ENCODE peak calls at places on chromosomes 11 and 22, in six cellular contexts. M, L, Q, P, X and J are unnamed samples.
A peak's percentile ranks its signal among the peaks of the same experiment; 100 is the strongest.

GRCh38 chr22:35400335-35400680 is 368 bp downstream of the MCM5 start:
- DNase-seq in M (no peak), L (no peak), Q (no peak), P (peak; percentile 64), X (peak; percentile 68), J (peak; percentile 12)

GRCh38 chr11:93005239-93005638 is 35.8 kb downstream of the MTNR1B start:
- DNase-seq in M (peak; percentile 48), L (no peak), Q (no peak), P (no peak), X (no peak), J (no peak)

GRCh38 chr22:45164217-45165123 is 745 bp downstream of the NUP50 start:
- DNase-seq in M (no peak), L (no peak), Q (peak; percentile 79), P (peak; percentile 68), X (peak; percentile 65), J (peak; percentile 63)

GRCh38 chr11:69917529-69917928 is 98.3 kb upstream of the FGF3 start:
- DNase-seq in M (no peak), L (no peak), Q (no peak), P (no peak), X (no peak), J (no peak)

GRCh38 chr22:40819741-40820140 is 595 bp upstream of the SLC25A17 start:
- DNase-seq in M (peak; percentile 23), L (no peak), Q (peak; percentile 8), P (peak; percentile 21), X (peak; percentile 59), J (no peak)

GRCh38 chr22:29476116-29476515 is 3.9 kb upstream of the NEFH start:
- DNase-seq in M (no peak), L (no peak), Q (no peak), P (peak; percentile 59), X (no peak), J (no peak)

GRCh38 chr11:35723493-35724284 is 61.1 kb downstream of the TRIM44 start:
- DNase-seq in M (peak; percentile 52), L (no peak), Q (no peak), P (no peak), X (no peak), J (no peak)

GRCh38 chr22:17366830-17367229 is 2.4 kb upstream of the CECR2 start:
- DNase-seq in M (no peak), L (no peak), Q (peak; percentile 37), P (peak; percentile 84), X (peak; percentile 74), J (peak; percentile 74)

GRCh38 chr22:27984001-27984695 is 65.1 kb upstream of the PITPNB start:
- DNase-seq in M (no peak), L (no peak), Q (no peak), P (no peak), X (no peak), J (no peak)

GRCh38 chr11:93330446-93330984 is at the start of gene DEUP1:
- DNase-seq in M (peak; percentile 22), L (no peak), Q (peak; percentile 80), P (peak; percentile 83), X (no peak), J (peak; percentile 75)

GRCh38 chr11:1395773-1396374 is 6.1 kb downstream of the BRSK2 start:
- DNase-seq in M (no peak), L (no peak), Q (no peak), P (no peak), X (no peak), J (no peak)

GRCh38 chr22:25478573-25478972 is 85.9 kb upstream of the GRK3 start:
- DNase-seq in M (no peak), L (no peak), Q (no peak), P (no peak), X (no peak), J (no peak)

GRCh38 chr22:20810645-20811044 is 36.7 kb downstream of the SERPIND1 start:
- DNase-seq in M (no peak), L (no peak), Q (no peak), P (no peak), X (no peak), J (no peak)

GRCh38 chr22:17097701-17098100 is 12.9 kb downstream of the IL17RA start:
- DNase-seq in M (no peak), L (no peak), Q (no peak), P (no peak), X (no peak), J (no peak)

GRCh38 chr22:19877626-19878339 is 23.1 kb upstream of the GNB1L start:
- DNase-seq in M (no peak), L (no peak), Q (no peak), P (peak; percentile 45), X (no peak), J (no peak)

GRCh38 chr11:15850992-15851615 is 505.2 kb downstream of the SOX6 start:
- DNase-seq in M (no peak), L (no peak), Q (no peak), P (no peak), X (no peak), J (no peak)

GRCh38 chr11:19674831-19675230 is 37.8 kb upstream of the NAV2 start:
- DNase-seq in M (no peak), L (no peak), Q (no peak), P (no peak), X (no peak), J (no peak)

GRCh38 chr22:31488988-31489617 is 539 bp downstream of the EIF4ENIF1 start:
- DNase-seq in M (peak; percentile 4), L (no peak), Q (peak; percentile 84), P (peak; percentile 72), X (peak; percentile 57), J (no peak)

GRCh38 chr22:31944700-31945477 is 554 bp downstream of the YWHAH start:
- DNase-seq in M (peak; percentile 17), L (no peak), Q (peak; percentile 82), P (no peak), X (no peak), J (peak; percentile 65)

GRCh38 chr11:107592256-107592655 is 1.3 kb downstream of the ELMOD1 start:
- DNase-seq in M (no peak), L (no peak), Q (no peak), P (no peak), X (peak; percentile 54), J (no peak)

GRCh38 chr11:107591098-107591445 is at the start of gene ELMOD1:
- DNase-seq in M (peak; percentile 45), L (peak; percentile 7), Q (peak; percentile 90), P (peak; percentile 85), X (peak; percentile 71), J (peak; percentile 60)

GRCh38 chr11:107591446-107592236 is 694 bp downstream of the ELMOD1 start:
- DNase-seq in M (peak; percentile 29), L (no peak), Q (peak; percentile 68), P (peak; percentile 68), X (no peak), J (no peak)

GRCh38 chr11:107592813-107593212 is 1.9 kb downstream of the ELMOD1 start:
- DNase-seq in M (no peak), L (no peak), Q (no peak), P (peak; percentile 48), X (peak; percentile 48), J (no peak)

DNA sequence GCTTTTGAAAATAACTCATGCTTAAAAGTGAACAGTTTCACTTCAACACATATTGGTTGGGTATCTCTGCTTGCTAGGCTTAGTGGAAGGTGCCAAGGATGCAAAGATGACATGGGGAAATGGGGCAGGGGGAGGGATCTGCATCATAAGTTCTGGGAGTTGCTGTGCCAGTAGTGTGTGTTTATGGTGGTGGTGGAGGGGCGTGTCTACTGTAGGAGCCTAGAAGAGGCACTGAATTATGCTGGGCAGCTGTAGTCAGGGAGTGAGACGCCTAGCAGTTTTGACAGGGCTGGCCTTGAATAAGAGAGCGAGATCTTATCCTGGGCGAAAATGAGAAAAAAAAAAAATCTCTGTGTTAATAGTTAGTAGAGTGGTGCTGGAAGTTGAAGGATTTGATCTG is 3.0 kb downstream of the ELMOD1 start:
- DNase-seq in M (no peak), L (no peak), Q (no peak), P (peak; percentile 35), X (peak; percentile 47), J (no peak)
- H2AFZ ChIP-seq in M (no peak overlapping the region), L (no peak overlapping the region), Q (no peak overlapping the region), P (no peak overlapping the region), X (no peak overlapping the region), J (no peak overlapping the region)

DNA sequence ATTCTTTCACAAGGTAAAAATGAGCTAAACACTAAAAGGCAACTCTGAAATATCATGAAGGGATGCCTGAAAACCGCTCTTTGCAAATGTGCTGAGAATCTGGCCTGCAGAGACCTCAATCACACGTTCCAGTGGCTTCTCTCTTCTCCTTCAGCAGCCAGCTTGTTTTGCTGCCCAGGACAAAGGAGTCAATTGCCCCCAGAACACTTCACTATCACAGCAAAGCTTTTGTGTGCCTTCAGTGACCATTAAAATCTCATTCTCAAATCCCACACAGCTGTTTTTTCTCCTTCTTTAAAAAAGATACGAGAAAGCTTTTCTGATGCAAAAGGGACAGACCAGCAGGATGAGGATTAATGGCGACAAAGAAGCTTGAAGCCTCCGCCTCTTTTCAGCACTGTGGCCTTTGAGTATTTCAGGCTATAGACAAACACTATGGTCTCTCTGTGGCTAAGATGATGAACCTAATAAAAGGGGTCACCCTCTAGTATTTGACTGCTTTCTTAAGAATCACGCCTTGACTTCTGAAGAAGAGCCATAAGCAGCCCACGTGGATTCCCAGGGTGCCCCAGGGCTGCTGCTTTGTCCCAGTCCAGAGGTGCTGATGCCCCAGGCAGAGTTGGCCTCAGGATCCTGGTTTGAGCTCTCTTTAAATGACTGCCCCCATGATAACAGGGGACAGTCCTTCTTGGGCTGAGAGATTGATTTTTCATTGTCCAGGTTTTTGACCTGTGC is 33.4 kb upstream of the NRIP3 start:
- DNase-seq in M (no peak), L (no peak), Q (no peak), P (peak; percentile 92), X (no peak), J (no peak)
- H2AFZ ChIP-seq in M (no peak overlapping the region), L (no peak overlapping the region), Q (no peak overlapping the region), P (no peak overlapping the region), X (no peak overlapping the region), J (no peak overlapping the region)

GRCh38 chr11:63917685-63918523 is 940 bp upstream of the RCOR2 start:
- DNase-seq in M (peak; percentile 21), L (peak; percentile 43), Q (peak; percentile 92), P (peak; percentile 95), X (peak; percentile 74), J (peak; percentile 75)
- H2AFZ ChIP-seq in M (peak overlapping the region; percentile 71), L (no peak overlapping the region), Q (peak overlapping the region; percentile 31), P (no peak overlapping the region), X (peak overlapping the region; percentile 18), J (peak overlapping the region; percentile 89)

GRCh38 chr11:121250843-121251242 is 41.7 kb upstream of the SC5D start:
- DNase-seq in M (peak; percentile 86), L (no peak), Q (no peak), P (no peak), X (no peak), J (no peak)
- H2AFZ ChIP-seq in M (peak overlapping the region; percentile 5), L (no peak overlapping the region), Q (no peak overlapping the region), P (peak overlapping the region; percentile 36), X (no peak overlapping the region), J (no peak overlapping the region)